ENCODE peak calls at places on chromosomes 1 and 21, in eight cellular contexts. I, T, C, U, H, S, Y and A are unnamed samples.

GRCh38 chr1:7839526-7839925 is 13.3 kb downstream of the UTS2 start:
- DNase-seq in I (no peak), T (no peak), C (no peak), U (no peak), H (no peak), S (no peak), Y (no peak), A (no peak)

GRCh38 chr1:6534248-6534647 is 20.1 kb downstream of the NOL9 start:
- DNase-seq in I (no peak), T (no peak), C (peak; percentile 24), U (no peak), H (no peak), S (no peak), Y (no peak), A (no peak)

GRCh38 chr1:228165372-228166169 is at the start of gene IBA57:
- DNase-seq in I (peak; percentile 99), T (peak; percentile 100), C (peak; percentile 100), U (peak; percentile 99), H (peak; percentile 99), S (peak; percentile 89), Y (peak; percentile 99), A (peak; percentile 99)

GRCh38 chr1:101137144-101138126 is 99.4 kb upstream of the S1PR1 start:
- DNase-seq in I (no peak), T (no peak), C (no peak), U (no peak), H (no peak), S (peak; percentile 26), Y (no peak), A (no peak)

GRCh38 chr1:10074059-10074854 is 41.5 kb downstream of the UBE4B start:
- DNase-seq in I (peak; percentile 78), T (peak; percentile 26), C (no peak), U (no peak), H (no peak), S (peak; percentile 91), Y (no peak), A (peak; percentile 89)

GRCh38 chr1:57468661-57469523 is 45.0 kb upstream of the DAB1 start:
- DNase-seq in I (no peak), T (no peak), C (no peak), U (no peak), H (no peak), S (peak; percentile 63), Y (no peak), A (no peak)

GRCh38 chr1:28535180-28535579 is 17.7 kb upstream of the TRNAU1AP start:
- DNase-seq in I (no peak), T (no peak), C (no peak), U (no peak), H (no peak), S (no peak), Y (no peak), A (no peak)

GRCh38 chr1:230163205-230163604 is 96.2 kb downstream of the GALNT2 start:
- DNase-seq in I (no peak), T (no peak), C (no peak), U (no peak), H (no peak), S (peak; percentile 73), Y (no peak), A (peak; percentile 15)

GRCh38 chr1:224353975-224354930 is 2.4 kb upstream of the CNIH4 start:
- DNase-seq in I (no peak), T (no peak), C (no peak), U (no peak), H (no peak), S (no peak), Y (no peak), A (no peak)

GRCh38 chr1:91754348-91754747 is 131.6 kb downstream of the TGFBR3 start:
- DNase-seq in I (no peak), T (no peak), C (no peak), U (no peak), H (no peak), S (no peak), Y (no peak), A (no peak)

GRCh38 chr1:183942933-183943693 is 94.4 kb downstream of the COLGALT2 start:
- DNase-seq in I (peak; percentile 47), T (no peak), C (no peak), U (no peak), H (no peak), S (peak; percentile 29), Y (peak; percentile 84), A (peak; percentile 92)

GRCh38 chr1:175023043-175023921 is at the start of gene MRPS14:
- DNase-seq in I (peak; percentile 97), T (peak; percentile 98), C (peak; percentile 99), U (peak; percentile 99), H (peak; percentile 98), S (peak; percentile 90), Y (peak; percentile 97), A (peak; percentile 98)

GRCh38 chr1:210677533-210677932 is 348.8 kb downstream of the HHAT start:
- DNase-seq in I (no peak), T (no peak), C (no peak), U (no peak), H (no peak), S (no peak), Y (no peak), A (no peak)

GRCh38 chr1:6660415-6661049 is 35.9 kb downstream of the THAP3 start:
- DNase-seq in I (no peak), T (no peak), C (no peak), U (no peak), H (no peak), S (no peak), Y (no peak), A (no peak)

GRCh38 chr1:183379951-183380350 is 38.2 kb downstream of the NMNAT2 start:
- DNase-seq in I (no peak), T (no peak), C (no peak), U (no peak), H (no peak), S (no peak), Y (no peak), A (no peak)

GRCh38 chr1:61797045-61797755 is 54.9 kb downstream of the PATJ start:
- DNase-seq in I (no peak), T (no peak), C (no peak), U (no peak), H (no peak), S (no peak), Y (no peak), A (no peak)

GRCh38 chr1:94093996-94094395 is 27.0 kb downstream of the ABCA4 start:
- DNase-seq in I (no peak), T (no peak), C (no peak), U (no peak), H (no peak), S (no peak), Y (no peak), A (peak; percentile 59)

GRCh38 chr1:8137406-8138244 is 111.5 kb upstream of the ERRFI1 start:
- DNase-seq in I (peak; percentile 36), T (no peak), C (no peak), U (no peak), H (no peak), S (peak; percentile 98), Y (peak; percentile 16), A (peak; percentile 91)

GRCh38 chr1:189434461-189434860 is 1043.2 kb downstream of the BRINP3 start:
- DNase-seq in I (no peak), T (no peak), C (no peak), U (no peak), H (no peak), S (no peak), Y (no peak), A (no peak)

GRCh38 chr1:154436433-154436832 is 31.3 kb downstream of the IL6R start:
- DNase-seq in I (no peak), T (no peak), C (no peak), U (no peak), H (no peak), S (no peak), Y (no peak), A (no peak)

GRCh38 chr1:193458628-193459027 is 272.2 kb upstream of the B3GALT2 start:
- DNase-seq in I (no peak), T (no peak), C (no peak), U (no peak), H (peak; percentile 27), S (no peak), Y (no peak), A (no peak)

GRCh38 chr21:27261676-27262075 is 294.8 kb upstream of the ADAMTS5 start:
- DNase-seq in I (no peak), T (no peak), C (no peak), U (no peak), H (no peak), S (no peak), Y (no peak), A (no peak)

DNA sequence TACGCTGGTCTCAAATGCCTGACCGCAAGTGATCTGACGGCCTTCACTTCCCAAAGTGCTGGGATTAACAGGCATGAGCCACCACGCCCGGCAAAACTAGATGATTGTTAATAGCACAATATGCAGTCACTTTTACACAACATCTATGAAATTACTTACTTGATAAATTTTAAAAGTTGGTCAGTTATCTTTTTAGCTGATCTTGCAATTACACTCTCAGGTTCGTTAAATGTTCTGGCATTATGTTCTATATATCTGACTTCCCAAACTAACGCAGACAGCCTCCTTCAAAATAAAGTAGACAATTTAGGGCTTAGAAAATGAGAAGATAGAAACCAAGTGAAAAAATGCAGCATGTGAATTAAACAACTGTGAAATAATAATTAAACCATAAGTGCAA is 31.8 kb upstream of the PSMG1 start:
- DNase-seq in I (no peak), T (no peak), C (no peak), U (no peak), H (no peak), S (no peak), Y (no peak), A (no peak)
- H3K36me3 ChIP-seq in I (no peaks in the 10 kb centered on the region), T (peaks cover 41% of the 10 kb centered on the region), C (peaks cover 4% of the 10 kb centered on the region), U (peaks cover 41% of the 10 kb centered on the region), H (peaks cover 16% of the 10 kb centered on the region), S (peaks cover 5% of the 10 kb centered on the region), Y (peaks cover 49% of the 10 kb centered on the region), A (peaks cover 53% of the 10 kb centered on the region)

GRCh38 chr1:23526329-23527041 is 4.5 kb downstream of the E2F2 start:
- DNase-seq in I (no peak), T (peak; percentile 43), C (no peak), U (no peak), H (no peak), S (no peak), Y (no peak), A (no peak)
- H3K4me3 ChIP-seq in I (no peak overlapping the region), T (no peak overlapping the region), C (no peak overlapping the region), U (no peak overlapping the region), H (no peak overlapping the region), S (no peak overlapping the region), Y (no peak overlapping the region), A (no peak overlapping the region)

DNA sequence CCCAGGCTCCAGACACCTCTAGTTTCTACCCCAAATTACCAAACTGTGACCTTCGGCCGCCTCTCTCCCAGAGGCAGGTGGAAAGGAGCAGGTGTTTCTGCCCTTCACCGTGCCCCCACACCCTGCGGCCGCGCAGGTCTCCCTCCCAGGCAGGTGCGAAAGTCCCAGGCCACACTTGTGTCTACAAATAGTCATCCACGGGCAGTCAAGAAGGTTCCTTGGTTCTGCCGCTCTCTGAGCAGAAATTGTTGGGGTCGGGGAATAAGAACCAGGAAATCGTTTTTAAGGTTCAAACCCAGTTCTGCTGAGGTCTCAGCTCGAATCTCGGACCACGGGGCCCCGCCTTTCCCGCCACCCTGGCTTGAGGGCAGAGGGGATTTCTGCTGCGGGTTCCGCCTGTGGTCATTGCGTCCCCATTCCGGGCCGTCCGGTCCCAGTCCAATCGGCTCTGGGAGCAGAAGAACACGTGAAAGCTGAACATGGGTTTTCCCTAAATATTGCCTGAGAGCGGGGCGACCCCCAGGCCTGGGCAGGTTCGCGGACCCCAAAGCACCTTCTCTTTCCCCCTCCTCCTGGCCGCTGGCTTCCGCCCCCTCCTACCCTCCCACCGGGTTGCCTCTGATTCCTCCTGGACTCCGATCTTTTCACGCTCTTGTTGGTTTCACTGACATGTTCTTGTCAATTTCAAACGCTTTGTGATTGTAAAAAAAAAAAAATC is 1.2 kb upstream of the ATF3 start:
- DNase-seq in I (peak; percentile 51), T (peak; percentile 55), C (peak; percentile 87), U (no peak), H (peak; percentile 29), S (no peak), Y (peak; percentile 47), A (no peak)
- H3K27me3 ChIP-seq in I (peaks cover 7% of the 10 kb centered on the region), T (peaks cover 52% of the 10 kb centered on the region), C (no peaks in the 10 kb centered on the region), U (peaks cover 33% of the 10 kb centered on the region), H (peaks cover 40% of the 10 kb centered on the region), S (peaks cover 38% of the 10 kb centered on the region), Y (peaks cover 93% of the 10 kb centered on the region), A (peaks cover 58% of the 10 kb centered on the region)

GRCh38 chr1:54743416-54743815 is 20.9 kb downstream of the PARS2 start:
- DNase-seq in I (no peak), T (no peak), C (no peak), U (no peak), H (no peak), S (no peak), Y (no peak), A (no peak)
- H3K36me3 ChIP-seq in I (peaks cover 13% of the 10 kb centered on the region), T (peaks cover 24% of the 10 kb centered on the region), C (no peaks in the 10 kb centered on the region), U (peaks cover 2% of the 10 kb centered on the region), H (peaks cover 30% of the 10 kb centered on the region), S (peaks cover 7% of the 10 kb centered on the region), Y (no peaks in the 10 kb centered on the region), A (peaks cover 24% of the 10 kb centered on the region)